ENCODE peak calls at places on chromosomes 5 and 9, in ten cellular contexts. V, L, Y, D, C, Q, A, O, T and J are unnamed samples.
A peak's percentile ranks its signal among the peaks of the same experiment; 100 is the strongest.

GRCh38 chr5:1519631-1520141 is 4.1 kb downstream of the LPCAT1 start:
- DNase-seq in V (peak; percentile 52), L (no peak), Y (no peak), D (no peak), C (no peak), Q (no peak), A (no peak), O (peak; percentile 62), T (peak; percentile 4), J (peak; percentile 4)

GRCh38 chr5:446864-447263 is 3.9 kb downstream of the EXOC3 start:
- DNase-seq in V (peak; percentile 46), L (no peak), Y (peak; percentile 60), D (peak; percentile 58), C (peak; percentile 43), Q (no peak), A (peak; percentile 42), O (peak; percentile 57), T (no peak), J (peak; percentile 5)

GRCh38 chr5:133421394-133421793 is 190.9 kb downstream of the FSTL4 start:
- DNase-seq in V (no peak), L (no peak), Y (peak; percentile 36), D (peak; percentile 70), C (peak; percentile 54), Q (no peak), A (no peak), O (no peak), T (no peak), J (no peak)

GRCh38 chr5:179224741-179225140 is 120.5 kb downstream of the ADAMTS2 start:
- DNase-seq in V (peak; percentile 25), L (no peak), Y (no peak), D (no peak), C (no peak), Q (no peak), A (no peak), O (peak; percentile 23), T (no peak), J (peak; percentile 4)

GRCh38 chr5:132776077-132776931 is 735 bp downstream of the SEPTIN8 start:
- DNase-seq in V (peak; percentile 71), L (no peak), Y (peak; percentile 33), D (peak; percentile 88), C (peak; percentile 64), Q (no peak), A (peak; percentile 19), O (no peak), T (peak; percentile 26), J (peak; percentile 49)

GRCh38 chr5:73783823-73784222 is 157.8 kb downstream of the ARHGEF28 start:
- DNase-seq in V (no peak), L (no peak), Y (peak; percentile 37), D (no peak), C (no peak), Q (no peak), A (peak; percentile 26), O (no peak), T (no peak), J (no peak)

GRCh38 chr9:35552837-35553236 is 52.2 kb upstream of the TESK1 start:
- DNase-seq in V (no peak), L (no peak), Y (no peak), D (no peak), C (no peak), Q (no peak), A (no peak), O (no peak), T (no peak), J (no peak)

GRCh38 chr5:57221049-57221568 is 47.2 kb downstream of the GPBP1 start:
- DNase-seq in V (no peak), L (peak; percentile 80), Y (peak; percentile 63), D (peak; percentile 49), C (peak; percentile 46), Q (no peak), A (peak; percentile 59), O (no peak), T (no peak), J (no peak)

GRCh38 chr5:102229685-102230084 is 66.4 kb downstream of the SLCO4C1 start:
- DNase-seq in V (no peak), L (no peak), Y (no peak), D (no peak), C (no peak), Q (no peak), A (no peak), O (no peak), T (no peak), J (no peak)

GRCh38 chr5:64971538-64971937 is 202.8 kb downstream of the CWC27 start:
- DNase-seq in V (no peak), L (peak; percentile 5), Y (no peak), D (no peak), C (no peak), Q (no peak), A (no peak), O (no peak), T (no peak), J (no peak)

GRCh38 chr9:25613709-25614108 is 64.5 kb downstream of the TUSC1 start:
- DNase-seq in V (no peak), L (no peak), Y (no peak), D (no peak), C (no peak), Q (no peak), A (no peak), O (no peak), T (no peak), J (no peak)

GRCh38 chr5:65359981-65360380 is 121.7 kb downstream of the ADAMTS6 start:
- DNase-seq in V (no peak), L (no peak), Y (no peak), D (no peak), C (no peak), Q (no peak), A (no peak), O (no peak), T (no peak), J (no peak)

GRCh38 chr9:15430920-15431844 is 8.5 kb downstream of the SNAPC3 start:
- DNase-seq in V (no peak), L (no peak), Y (no peak), D (peak; percentile 19), C (no peak), Q (no peak), A (no peak), O (no peak), T (no peak), J (peak; percentile 41)
- TF ChIP-seq EP300 in V (no peak), L (no peak), Y (no peak), D (no peak), C (no peak), Q (no peak), A (no peak), O (no peak), T (no peak), J (no peak)

GRCh38 chr5:124179788-124180187 is 566.7 kb downstream of the ZNF608 start:
- DNase-seq in V (no peak), L (no peak), Y (no peak), D (no peak), C (no peak), Q (no peak), A (no peak), O (no peak), T (no peak), J (no peak)

GRCh38 chr5:124176692-124177091 is 569.7 kb downstream of the ZNF608 start:
- DNase-seq in V (no peak), L (no peak), Y (no peak), D (no peak), C (no peak), Q (no peak), A (no peak), O (no peak), T (no peak), J (no peak)

GRCh38 chr5:124180523-124181461 is 565.6 kb downstream of the ZNF608 start:
- DNase-seq in V (no peak), L (no peak), Y (no peak), D (no peak), C (no peak), Q (no peak), A (no peak), O (no peak), T (no peak), J (no peak)

GRCh38 chr5:124182133-124182532 is 564.3 kb downstream of the ZNF608 start:
- DNase-seq in V (no peak), L (no peak), Y (no peak), D (no peak), C (no peak), Q (no peak), A (no peak), O (no peak), T (no peak), J (no peak)

DNA sequence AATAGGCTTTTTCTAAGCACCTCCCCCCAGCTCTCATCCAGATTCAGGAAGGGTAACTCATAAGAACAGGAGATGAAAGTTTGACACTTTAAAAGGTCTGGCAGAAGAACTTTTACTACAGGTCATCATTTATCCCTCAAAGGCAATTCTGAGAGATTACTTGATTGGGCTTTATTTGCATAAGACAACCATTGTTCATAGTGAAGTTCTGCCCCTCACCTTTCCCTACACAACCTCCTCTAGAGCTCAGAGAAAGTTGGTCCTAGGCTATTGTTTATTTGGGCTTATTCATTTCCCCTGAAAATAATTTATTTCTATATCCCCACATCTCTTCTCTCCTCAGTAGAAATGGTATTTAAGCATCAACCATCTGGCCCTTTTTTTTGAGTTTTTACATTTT is 568.4 kb downstream of the ZNF608 start:
- DNase-seq in V (no peak), L (no peak), Y (no peak), D (no peak), C (no peak), Q (no peak), A (no peak), O (no peak), T (no peak), J (no peak)
- TF ChIP-seq CTCF in V (no peak), L (no peak), Y (no peak), D (no peak), C (no peak), Q (no peak), A (no peak), O (no peak), T (no peak), J (no peak)

DNA sequence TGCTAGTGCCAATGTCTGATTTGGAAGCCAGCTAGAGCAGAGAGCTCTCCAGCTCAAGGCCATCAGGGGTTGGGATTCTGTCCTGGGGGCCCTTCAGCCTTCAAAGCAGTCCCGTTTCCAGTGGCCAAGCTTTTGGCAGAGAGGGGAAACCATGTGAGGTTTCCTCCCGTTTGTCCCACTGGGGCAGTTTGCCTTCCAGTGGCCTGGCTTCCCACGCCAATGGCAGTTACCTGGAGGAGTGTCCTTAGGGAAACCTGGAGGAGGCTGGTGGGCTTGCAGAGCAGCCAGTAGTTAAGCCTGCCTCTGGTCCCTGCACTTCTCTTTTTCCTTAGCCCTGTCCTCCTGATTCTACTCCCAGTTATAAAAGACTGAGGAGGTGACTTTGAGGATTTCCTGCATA is 37.7 kb downstream of the FGD3 start:
- DNase-seq in V (no peak), L (no peak), Y (no peak), D (no peak), C (peak; percentile 2), Q (no peak), A (no peak), O (no peak), T (no peak), J (no peak)
- H3K9me3 ChIP-seq in V (no peaks in the 10 kb centered on the region), L (no peaks in the 10 kb centered on the region), Y (peaks cover 39% of the 10 kb centered on the region), D (no peaks in the 10 kb centered on the region), C (no peaks in the 10 kb centered on the region), Q (no peaks in the 10 kb centered on the region), A (peaks cover 42% of the 10 kb centered on the region), O (peaks cover 4% of the 10 kb centered on the region), T (no peaks in the 10 kb centered on the region), J (peaks cover 6% of the 10 kb centered on the region)

DNA sequence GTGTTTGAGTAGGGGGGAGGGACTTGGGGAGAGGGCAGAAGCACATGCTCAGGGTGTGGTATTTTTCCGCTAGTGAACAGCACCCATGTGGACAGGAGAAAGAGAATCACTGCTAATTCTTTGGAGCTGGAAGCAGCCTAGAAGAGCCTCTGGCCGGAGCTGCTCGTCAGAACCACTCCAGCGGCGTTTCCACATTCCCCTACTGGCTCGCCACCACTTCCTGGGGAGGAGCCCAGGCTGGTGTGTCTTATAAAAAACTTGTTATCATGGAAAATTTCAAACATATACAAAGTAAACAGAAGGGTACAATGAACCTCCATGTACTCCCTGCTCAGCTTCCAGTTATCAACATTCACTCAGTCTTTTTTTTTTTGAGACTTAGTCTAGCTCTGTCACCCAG is 26.7 kb downstream of the LHX2 start:
- DNase-seq in V (peak; percentile 26), L (no peak), Y (no peak), D (no peak), C (no peak), Q (no peak), A (no peak), O (no peak), T (no peak), J (no peak)
- TF ChIP-seq EP300 in V (no peak), L (no peak), Y (no peak), D (no peak), C (no peak), Q (no peak), A (no peak), O (no peak), T (no peak), J (no peak)